ENCODE peak calls at places on chromosomes 7 and 10, in six cellular contexts. O is progenitor cell of endocrine pancreas; J is activated CD4-positive, alpha-beta T cell treated with anti-CD3 and anti-CD28 coated beads, Interleukin-2, amount 50 U/mL, for 1 hour; Y is heart left ventricle; R is lung microvascular endothelial cell; I is NAMALWA. N is an unnamed sample.

GRCh38 chr10:104329754-104330153 is 8.5 kb downstream of the ITPRIP start:
- DNase-seq in O (no peak), J (no peak), Y (no peak), R (no peak), I (no peak), N (no peak)

GRCh38 chr7:6637544-6638229 is 569 bp downstream of the ZNF316 start:
- DNase-seq in O (peak), J (peak), Y (peak), R (peak), I (peak), N (peak)

GRCh38 chr7:66443946-66444345 is 184.7 kb upstream of the KCTD7 start:
- DNase-seq in O (no peak), J (no peak), Y (no peak), R (peak), I (no peak), N (peak)

GRCh38 chr7:158320328-158320727 is 267.3 kb downstream of the PTPRN2 start:
- DNase-seq in O (no peak), J (no peak), Y (no peak), R (no peak), I (no peak), N (no peak)

GRCh38 chr7:146366938-146367337 is 250.3 kb downstream of the CNTNAP2 start:
- DNase-seq in O (no peak), J (no peak), Y (no peak), R (no peak), I (no peak), N (no peak)

GRCh38 chr10:22229756-22230330 is 12.0 kb upstream of the EBLN1 start:
- DNase-seq in O (no peak), J (no peak), Y (no peak), R (peak), I (peak), N (peak)

GRCh38 chr7:27179503-27180430 is 5.3 kb downstream of the HOXA11 start:
- DNase-seq in O (peak), J (peak), Y (no peak), R (peak), I (no peak), N (peak)

GRCh38 chr10:117782276-117782675 is 239.7 kb downstream of the EMX2 start:
- DNase-seq in O (no peak), J (no peak), Y (no peak), R (no peak), I (no peak), N (no peak)

GRCh38 chr7:129951076-129952011 is 1.4 kb downstream of the UBE2H start:
- DNase-seq in O (no peak), J (no peak), Y (peak), R (peak), I (peak), N (peak)

GRCh38 chr10:44671321-44671720 is 239.8 kb upstream of the TMEM72 start:
- DNase-seq in O (no peak), J (no peak), Y (no peak), R (no peak), I (no peak), N (no peak)

GRCh38 chr10:103969436-103969835 is 2.5 kb downstream of the SLK start:
- DNase-seq in O (no peak), J (no peak), Y (no peak), R (peak), I (peak), N (no peak)

GRCh38 chr10:31866118-31866670 is 62.4 kb downstream of the ARHGAP12 start:
- DNase-seq in O (no peak), J (no peak), Y (no peak), R (no peak), I (peak), N (no peak)

GRCh38 chr10:70092389-70092718 is 39.7 kb downstream of the MACROH2A2 start:
- DNase-seq in O (no peak), J (no peak), Y (no peak), R (no peak), I (no peak), N (no peak)

GRCh38 chr10:94103902-94104301 is 110.2 kb downstream of the PLCE1 start:
- DNase-seq in O (no peak), J (no peak), Y (no peak), R (no peak), I (no peak), N (no peak)

GRCh38 chr10:97889461-97890265 is 40.0 kb downstream of the GOLGA7B start:
- DNase-seq in O (no peak), J (no peak), Y (no peak), R (no peak), I (no peak), N (peak)

GRCh38 chr10:96130326-96130758 is 245 bp downstream of the ZNF518A start:
- DNase-seq in O (peak), J (peak), Y (peak), R (no peak), I (peak), N (peak)

GRCh38 chr10:33252794-33253203 is 81.7 kb downstream of the NRP1 start:
- DNase-seq in O (no peak), J (no peak), Y (no peak), R (no peak), I (no peak), N (peak)

GRCh38 chr10:77582710-77583115 is 54.9 kb downstream of the KCNMA1 start:
- DNase-seq in O (no peak), J (no peak), Y (no peak), R (no peak), I (no peak), N (no peak)

GRCh38 chr10:96919785-96920425 is 87.8 kb downstream of the LCOR start:
- DNase-seq in O (no peak), J (no peak), Y (no peak), R (no peak), I (no peak), N (no peak)

GRCh38 chr10:111076682-111077661 is at the start of gene ADRA2A:
- DNase-seq in O (peak), J (no peak), Y (no peak), R (peak), I (no peak), N (peak)

GRCh38 chr7:25750738-25751529 is 401.1 kb upstream of the NFE2L3 start:
- DNase-seq in O (no peak), J (no peak), Y (peak), R (no peak), I (no peak), N (peak)

GRCh38 chr7:78039791-78040776 is 241.5 kb downstream of the PHTF2 start:
- DNase-seq in O (no peak), J (peak), Y (peak), R (peak), I (peak), N (peak)

GRCh38 chr10:118590334-118590733 is 5.1 kb downstream of the PRLHR start:
- DNase-seq in O (no peak), J (no peak), Y (peak), R (no peak), I (no peak), N (no peak)

GRCh38 chr7:128876978-128877755 is 14.5 kb downstream of the ATP6V1F start:
- DNase-seq in O (no peak), J (no peak), Y (no peak), R (no peak), I (no peak), N (no peak)

GRCh38 chr10:116274141-116274861 is 1.3 kb upstream of the GFRA1 start:
- DNase-seq in O (peak), J (no peak), Y (no peak), R (peak), I (no peak), N (no peak)

GRCh38 chr7:75718390-75719031 is 20.2 kb downstream of the HIP1 start:
- DNase-seq in O (no peak), J (no peak), Y (no peak), R (no peak), I (no peak), N (no peak)

GRCh38 chr7:120370954-120371353 is 98.0 kb downstream of the KCND2 start:
- DNase-seq in O (no peak), J (no peak), Y (no peak), R (no peak), I (peak), N (no peak)

GRCh38 chr7:100190059-100190711 is 12.5 kb downstream of the STAG3 start:
- DNase-seq in O (no peak), J (no peak), Y (no peak), R (peak), I (peak), N (no peak)

GRCh38 chr7:121831320-121831719 is 41.6 kb upstream of the PTPRZ1 start:
- DNase-seq in O (no peak), J (no peak), Y (no peak), R (no peak), I (no peak), N (no peak)

GRCh38 chr10:30645340-30645827 is 15.8 kb upstream of the LYZL2 start:
- DNase-seq in O (no peak), J (no peak), Y (peak), R (peak), I (no peak), N (peak)